ENCODE peak calls at places on chromosome 3, in four cellular contexts. I, O, P and U are unnamed samples.

GRCh38 chr3:188036375-188036985 is 117.5 kb upstream of the LPP start:
- DNase-seq in O (peak), P (no peak), I (no peak), U (no peak)

GRCh38 chr3:76561494-76562242 is 478.2 kb upstream of the ROBO2 start:
- DNase-seq in O (no peak), P (no peak), I (no peak), U (no peak)

GRCh38 chr3:180278583-180279188 is 241.9 kb upstream of the PEX5L start:
- DNase-seq in I (peak), P (no peak), O (no peak), U (no peak)

GRCh38 chr3:15154326-15154725 is 51.7 kb upstream of the CAPN7 start:
- DNase-seq in P (no peak), O (no peak), I (no peak), U (no peak)

GRCh38 chr3:73954506-73954905 is 329.8 kb upstream of the PDZRN3 start:
- DNase-seq in I (no peak), P (no peak), O (no peak), U (no peak)

GRCh38 chr3:139794469-139795265 is 116.9 kb upstream of the NMNAT3 start:
- DNase-seq in I (no peak), P (no peak), O (no peak), U (no peak)

GRCh38 chr3:14989943-14990753 is 42.8 kb downstream of the NR2C2 start:
- DNase-seq in P (no peak), I (no peak), O (peak), U (peak)

GRCh38 chr3:194274424-194275085 is 76.6 kb downstream of the CPN2 start:
- DNase-seq in O (no peak), I (no peak), P (no peak), U (no peak)

GRCh38 chr3:59127071-59127470 is 77.2 kb upstream of the CFAP20DC start:
- DNase-seq in P (no peak), I (no peak), O (no peak), U (peak)

GRCh38 chr3:138125548-138126221 is 6.5 kb downstream of the A4GNT start:
- DNase-seq in O (no peak), I (no peak), P (no peak), U (no peak)

GRCh38 chr3:102447272-102447671 is 12.5 kb downstream of the ZPLD1 start:
- DNase-seq in P (no peak), O (no peak), I (no peak), U (no peak)

GRCh38 chr3:55907616-55908015 is 420.5 kb upstream of the WNT5A start:
- DNase-seq in O (no peak), I (no peak), P (no peak), U (no peak)

GRCh38 chr3:55486101-55486856 is 827 bp downstream of the WNT5A start:
- DNase-seq in O (no peak), I (no peak), P (no peak), U (peak)

GRCh38 chr3:10173926-10174435 is 9.3 kb downstream of the IRAK2 start:
- DNase-seq in I (no peak), P (peak), O (peak), U (no peak)

GRCh38 chr3:155217591-155217990 is 75.9 kb downstream of the STRIT1 start:
- DNase-seq in O (no peak), I (no peak), P (no peak), U (no peak)

GRCh38 chr3:123884258-123884831 is at the start of gene MYLK:
- DNase-seq in O (peak), I (no peak), P (peak), U (peak)
- TF ChIP-seq FOXM1 in O (no peak), I (no peak), P (no peak), U (no peak)

DNA sequence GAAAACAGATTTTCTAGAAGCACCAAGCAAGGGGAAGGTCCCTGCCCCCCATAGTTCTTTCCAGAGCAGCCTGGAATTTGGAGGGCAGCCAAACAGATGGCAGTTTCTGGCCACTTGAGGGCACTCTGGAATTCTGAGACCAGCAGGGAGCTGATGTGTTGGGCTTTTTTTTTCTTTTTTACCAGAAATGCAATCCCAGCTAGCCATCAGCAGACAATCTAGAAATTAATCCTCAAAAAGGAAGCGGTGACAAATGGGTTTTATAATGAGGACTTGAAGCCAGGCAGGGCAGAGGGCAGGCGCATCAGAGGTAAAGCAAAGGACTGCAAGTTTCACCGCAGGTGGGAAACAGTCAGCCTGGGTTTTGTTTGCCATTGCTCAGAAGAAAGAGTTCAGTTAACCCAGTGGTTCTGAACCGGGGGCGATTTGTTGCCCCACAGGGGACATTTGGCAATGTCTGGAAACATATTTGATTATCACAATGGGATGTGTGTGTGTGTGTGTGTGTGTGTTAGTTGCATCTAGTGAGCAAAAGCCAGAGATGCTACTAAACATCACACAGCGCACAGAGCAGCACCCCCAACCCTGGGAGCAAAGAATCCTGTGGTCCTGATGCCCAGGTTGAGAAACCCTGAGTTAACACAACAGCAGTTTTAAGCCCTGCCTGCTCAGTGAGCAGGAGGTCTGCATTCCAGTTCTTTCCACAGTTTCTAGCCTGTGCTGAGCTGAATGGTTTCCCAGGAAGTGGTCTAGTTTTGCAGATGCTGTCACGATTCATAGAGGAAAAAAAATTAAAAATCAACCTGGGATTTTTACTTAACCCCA is 170.8 kb upstream of the PROK2 start:
- DNase-seq in I (peak), P (peak), O (peak), U (peak)
- TF ChIP-seq TARDBP in I (no peak), P (no peak), O (no peak), U (no peak)

GRCh38 chr3:39814007-39814406 is 4.6 kb downstream of the MYRIP start:
- DNase-seq in O (no peak), P (no peak), I (no peak), U (no peak)
- TF ChIP-seq FOXM1 in O (no peak), P (no peak), I (no peak), U (no peak)

GRCh38 chr3:144185291-144185690 is 213.7 kb downstream of the DIPK2A start:
- DNase-seq in O (no peak), P (no peak), I (no peak), U (no peak)
- TF ChIP-seq TARDBP in O (no peak), P (no peak), I (no peak), U (no peak)

GRCh38 chr3:31050296-31050695 is 155.8 kb upstream of the GADL1 start:
- DNase-seq in O (no peak), P (no peak), I (no peak), U (no peak)
- TF ChIP-seq FOXM1 in O (no peak), P (no peak), I (no peak), U (no peak)

GRCh38 chr3:131762981-131763380 is 260.2 kb upstream of the MRPL3 start:
- DNase-seq in I (no peak), P (no peak), O (no peak), U (no peak)
- TF ChIP-seq TARDBP in I (no peak), P (no peak), O (no peak), U (no peak)

GRCh38 chr3:159766563-159767185 is 222.0 kb upstream of the IL12A start:
- DNase-seq in P (peak), O (no peak), I (no peak), U (peak)

GRCh38 chr3:159764211-159765024 is 224.2 kb upstream of the IL12A start:
- DNase-seq in O (no peak), P (peak), I (no peak), U (peak)

GRCh38 chr3:159765860-159766294 is 222.8 kb upstream of the IL12A start:
- DNase-seq in O (no peak), P (no peak), I (no peak), U (peak)

GRCh38 chr3:159763466-159764210 is 225.0 kb upstream of the IL12A start:
- DNase-seq in P (peak), O (no peak), I (no peak), U (peak)

GRCh38 chr3:159765025-159765859 is 223.4 kb upstream of the IL12A start:
- DNase-seq in I (no peak), P (no peak), O (no peak), U (peak)
- TF ChIP-seq FOXM1 in I (no peak), P (no peak), O (no peak), U (no peak)